ENCODE peak calls at places on chromosomes 12 and 14, in ten cellular contexts. One of them, this sample, is unnamed.

GRCh38 chr12:16020034-16020433 is 108.9 kb downstream of the DERA start:
- DNase-seq in stimulated activated CD8-positive, alpha-beta memory T cell treated with anti-CD3 and anti-CD28 coated beads, Interleukin-4, amount 100 ng/mL, for 24 hours: no peak
- DNase-seq in CD4-positive, CD25-positive, alpha-beta regulatory T cell: no peak
- DNase-seq in T-helper 1 cell: no peak
- DNase-seq in HCT116: no peak
- DNase-seq in retina: no peak
- DNase-seq in skeletal muscle cell: no peak
- DNase-seq in progenitor cell of endocrine pancreas: no peak
- DNase-seq in islet precursor cell: no peak
- DNase-seq in NCI-H226: no peak
- DNase-seq in this sample: no peak

GRCh38 chr14:68521557-68521901 is 271.3 kb downstream of the ZFP36L1 start:
- DNase-seq in stimulated activated CD8-positive, alpha-beta memory T cell treated with anti-CD3 and anti-CD28 coated beads, Interleukin-4, amount 100 ng/mL, for 24 hours: no peak
- DNase-seq in CD4-positive, CD25-positive, alpha-beta regulatory T cell: no peak
- DNase-seq in T-helper 1 cell: no peak
- DNase-seq in HCT116: no peak
- DNase-seq in retina: no peak
- DNase-seq in skeletal muscle cell: no peak
- DNase-seq in progenitor cell of endocrine pancreas: no peak
- DNase-seq in islet precursor cell: no peak
- DNase-seq in NCI-H226: no peak
- DNase-seq in this sample: no peak

GRCh38 chr12:630656-631632 is 32.3 kb downstream of the NINJ2 start:
- DNase-seq in stimulated activated CD8-positive, alpha-beta memory T cell treated with anti-CD3 and anti-CD28 coated beads, Interleukin-4, amount 100 ng/mL, for 24 hours: peak; percentile 59
- DNase-seq in CD4-positive, CD25-positive, alpha-beta regulatory T cell: peak; percentile 72
- DNase-seq in T-helper 1 cell: peak; percentile 64
- DNase-seq in HCT116: no peak
- DNase-seq in retina: no peak
- DNase-seq in skeletal muscle cell: no peak
- DNase-seq in progenitor cell of endocrine pancreas: no peak
- DNase-seq in islet precursor cell: peak; percentile 81
- DNase-seq in NCI-H226: no peak
- DNase-seq in this sample: peak; percentile 60

GRCh38 chr14:51283402-51283825 is 43.4 kb downstream of the TMX1 start:
- DNase-seq in stimulated activated CD8-positive, alpha-beta memory T cell treated with anti-CD3 and anti-CD28 coated beads, Interleukin-4, amount 100 ng/mL, for 24 hours: no peak
- DNase-seq in CD4-positive, CD25-positive, alpha-beta regulatory T cell: no peak
- DNase-seq in T-helper 1 cell: no peak
- DNase-seq in HCT116: peak; percentile 36
- DNase-seq in retina: peak; percentile 63
- DNase-seq in skeletal muscle cell: peak; percentile 69
- DNase-seq in progenitor cell of endocrine pancreas: no peak
- DNase-seq in islet precursor cell: no peak
- DNase-seq in NCI-H226: peak; percentile 71
- DNase-seq in this sample: peak; percentile 89

GRCh38 chr12:22083167-22083566 is 37.1 kb downstream of the CMAS start:
- DNase-seq in stimulated activated CD8-positive, alpha-beta memory T cell treated with anti-CD3 and anti-CD28 coated beads, Interleukin-4, amount 100 ng/mL, for 24 hours: no peak
- DNase-seq in CD4-positive, CD25-positive, alpha-beta regulatory T cell: peak; percentile 18
- DNase-seq in T-helper 1 cell: no peak
- DNase-seq in HCT116: peak; percentile 12
- DNase-seq in retina: peak; percentile 25
- DNase-seq in skeletal muscle cell: no peak
- DNase-seq in progenitor cell of endocrine pancreas: no peak
- DNase-seq in islet precursor cell: no peak
- DNase-seq in NCI-H226: no peak
- DNase-seq in this sample: no peak

GRCh38 chr14:102568115-102568614 is 24.3 kb upstream of the RCOR1 start:
- DNase-seq in stimulated activated CD8-positive, alpha-beta memory T cell treated with anti-CD3 and anti-CD28 coated beads, Interleukin-4, amount 100 ng/mL, for 24 hours: peak; percentile 30
- DNase-seq in CD4-positive, CD25-positive, alpha-beta regulatory T cell: no peak
- DNase-seq in T-helper 1 cell: no peak
- DNase-seq in HCT116: peak; percentile 73
- DNase-seq in retina: no peak
- DNase-seq in skeletal muscle cell: no peak
- DNase-seq in progenitor cell of endocrine pancreas: no peak
- DNase-seq in islet precursor cell: peak; percentile 91
- DNase-seq in NCI-H226: peak; percentile 20
- DNase-seq in this sample: peak; percentile 91

GRCh38 chr12:131872154-131873046 is 22.0 kb upstream of the ULK1 start:
- DNase-seq in stimulated activated CD8-positive, alpha-beta memory T cell treated with anti-CD3 and anti-CD28 coated beads, Interleukin-4, amount 100 ng/mL, for 24 hours: no peak
- DNase-seq in CD4-positive, CD25-positive, alpha-beta regulatory T cell: no peak
- DNase-seq in T-helper 1 cell: no peak
- DNase-seq in HCT116: peak; percentile 77
- DNase-seq in retina: no peak
- DNase-seq in skeletal muscle cell: peak; percentile 65
- DNase-seq in progenitor cell of endocrine pancreas: no peak
- DNase-seq in islet precursor cell: peak; percentile 100
- DNase-seq in NCI-H226: no peak
- DNase-seq in this sample: peak; percentile 94

GRCh38 chr12:106980944-106981343 is 6.0 kb downstream of the MTERF2 start:
- DNase-seq in stimulated activated CD8-positive, alpha-beta memory T cell treated with anti-CD3 and anti-CD28 coated beads, Interleukin-4, amount 100 ng/mL, for 24 hours: no peak
- DNase-seq in CD4-positive, CD25-positive, alpha-beta regulatory T cell: no peak
- DNase-seq in T-helper 1 cell: no peak
- DNase-seq in HCT116: no peak
- DNase-seq in retina: no peak
- DNase-seq in skeletal muscle cell: no peak
- DNase-seq in progenitor cell of endocrine pancreas: no peak
- DNase-seq in islet precursor cell: no peak
- DNase-seq in NCI-H226: no peak
- DNase-seq in this sample: no peak

GRCh38 chr14:70905316-70905715 is 1.9 kb upstream of the PCNX1 start:
- DNase-seq in stimulated activated CD8-positive, alpha-beta memory T cell treated with anti-CD3 and anti-CD28 coated beads, Interleukin-4, amount 100 ng/mL, for 24 hours: no peak
- DNase-seq in CD4-positive, CD25-positive, alpha-beta regulatory T cell: no peak
- DNase-seq in T-helper 1 cell: no peak
- DNase-seq in HCT116: no peak
- DNase-seq in retina: no peak
- DNase-seq in skeletal muscle cell: peak; percentile 86
- DNase-seq in progenitor cell of endocrine pancreas: no peak
- DNase-seq in islet precursor cell: no peak
- DNase-seq in NCI-H226: no peak
- DNase-seq in this sample: no peak

GRCh38 chr14:68924392-68925158 is 54.5 kb downstream of the ACTN1 start:
- DNase-seq in stimulated activated CD8-positive, alpha-beta memory T cell treated with anti-CD3 and anti-CD28 coated beads, Interleukin-4, amount 100 ng/mL, for 24 hours: no peak
- DNase-seq in CD4-positive, CD25-positive, alpha-beta regulatory T cell: no peak
- DNase-seq in T-helper 1 cell: no peak
- DNase-seq in HCT116: no peak
- DNase-seq in retina: no peak
- DNase-seq in skeletal muscle cell: no peak
- DNase-seq in progenitor cell of endocrine pancreas: no peak
- DNase-seq in islet precursor cell: peak; percentile 96
- DNase-seq in NCI-H226: no peak
- DNase-seq in this sample: peak; percentile 85

GRCh38 chr14:95227279-95227860 is 70.0 kb upstream of the DICER1 start:
- DNase-seq in stimulated activated CD8-positive, alpha-beta memory T cell treated with anti-CD3 and anti-CD28 coated beads, Interleukin-4, amount 100 ng/mL, for 24 hours: no peak
- DNase-seq in CD4-positive, CD25-positive, alpha-beta regulatory T cell: no peak
- DNase-seq in T-helper 1 cell: no peak
- DNase-seq in HCT116: no peak
- DNase-seq in retina: no peak
- DNase-seq in skeletal muscle cell: peak; percentile 80
- DNase-seq in progenitor cell of endocrine pancreas: no peak
- DNase-seq in islet precursor cell: no peak
- DNase-seq in NCI-H226: peak; percentile 18
- DNase-seq in this sample: no peak

GRCh38 chr14:67500981-67501380 is 12.5 kb upstream of the TMEM229B start:
- DNase-seq in stimulated activated CD8-positive, alpha-beta memory T cell treated with anti-CD3 and anti-CD28 coated beads, Interleukin-4, amount 100 ng/mL, for 24 hours: no peak
- DNase-seq in CD4-positive, CD25-positive, alpha-beta regulatory T cell: no peak
- DNase-seq in T-helper 1 cell: no peak
- DNase-seq in HCT116: no peak
- DNase-seq in retina: no peak
- DNase-seq in skeletal muscle cell: no peak
- DNase-seq in progenitor cell of endocrine pancreas: no peak
- DNase-seq in islet precursor cell: no peak
- DNase-seq in NCI-H226: no peak
- DNase-seq in this sample: no peak

GRCh38 chr12:12741705-12742104 is 24.5 kb downstream of the CDKN1B start:
- DNase-seq in stimulated activated CD8-positive, alpha-beta memory T cell treated with anti-CD3 and anti-CD28 coated beads, Interleukin-4, amount 100 ng/mL, for 24 hours: no peak
- DNase-seq in CD4-positive, CD25-positive, alpha-beta regulatory T cell: no peak
- DNase-seq in T-helper 1 cell: no peak
- DNase-seq in HCT116: no peak
- DNase-seq in retina: no peak
- DNase-seq in skeletal muscle cell: no peak
- DNase-seq in progenitor cell of endocrine pancreas: no peak
- DNase-seq in islet precursor cell: no peak
- DNase-seq in NCI-H226: no peak
- DNase-seq in this sample: no peak

GRCh38 chr12:128381537-128381936 is 114.6 kb downstream of the TMEM132C start:
- DNase-seq in stimulated activated CD8-positive, alpha-beta memory T cell treated with anti-CD3 and anti-CD28 coated beads, Interleukin-4, amount 100 ng/mL, for 24 hours: no peak
- DNase-seq in CD4-positive, CD25-positive, alpha-beta regulatory T cell: no peak
- DNase-seq in T-helper 1 cell: no peak
- DNase-seq in HCT116: no peak
- DNase-seq in retina: peak; percentile 51
- DNase-seq in skeletal muscle cell: no peak
- DNase-seq in progenitor cell of endocrine pancreas: no peak
- DNase-seq in islet precursor cell: no peak
- DNase-seq in NCI-H226: no peak
- DNase-seq in this sample: peak; percentile 37

GRCh38 chr12:6336859-6337744 is 4.8 kb downstream of the TNFRSF1A start:
- DNase-seq in stimulated activated CD8-positive, alpha-beta memory T cell treated with anti-CD3 and anti-CD28 coated beads, Interleukin-4, amount 100 ng/mL, for 24 hours: peak; percentile 39
- DNase-seq in CD4-positive, CD25-positive, alpha-beta regulatory T cell: peak; percentile 52
- DNase-seq in T-helper 1 cell: peak; percentile 46
- DNase-seq in HCT116: no peak
- DNase-seq in retina: no peak
- DNase-seq in skeletal muscle cell: no peak
- DNase-seq in progenitor cell of endocrine pancreas: no peak
- DNase-seq in islet precursor cell: no peak
- DNase-seq in NCI-H226: no peak
- DNase-seq in this sample: no peak

GRCh38 chr12:80121661-80122060 is 22.3 kb downstream of the OTOGL start:
- DNase-seq in stimulated activated CD8-positive, alpha-beta memory T cell treated with anti-CD3 and anti-CD28 coated beads, Interleukin-4, amount 100 ng/mL, for 24 hours: no peak
- DNase-seq in CD4-positive, CD25-positive, alpha-beta regulatory T cell: no peak
- DNase-seq in T-helper 1 cell: no peak
- DNase-seq in HCT116: no peak
- DNase-seq in retina: no peak
- DNase-seq in skeletal muscle cell: no peak
- DNase-seq in progenitor cell of endocrine pancreas: no peak
- DNase-seq in islet precursor cell: no peak
- DNase-seq in NCI-H226: no peak
- DNase-seq in this sample: no peak

GRCh38 chr12:56007892-56008471 is 10.9 kb downstream of the SUOX start:
- DNase-seq in stimulated activated CD8-positive, alpha-beta memory T cell treated with anti-CD3 and anti-CD28 coated beads, Interleukin-4, amount 100 ng/mL, for 24 hours: no peak
- DNase-seq in CD4-positive, CD25-positive, alpha-beta regulatory T cell: no peak
- DNase-seq in T-helper 1 cell: no peak
- DNase-seq in HCT116: no peak
- DNase-seq in retina: peak; percentile 76
- DNase-seq in skeletal muscle cell: no peak
- DNase-seq in progenitor cell of endocrine pancreas: no peak
- DNase-seq in islet precursor cell: no peak
- DNase-seq in NCI-H226: no peak
- DNase-seq in this sample: peak; percentile 59